ENCODE peak calls at places on chromosomes 11 and 22, in seven cellular contexts. One of them, this sample, is unnamed.
A peak's percentile ranks its signal among the peaks of the same experiment; 100 is the strongest.

GRCh38 chr11:81005595-81005994 is 1564.8 kb upstream of the TENM4 start:
- DNase-seq in DND-41: no peak
- DNase-seq in K562: no peak
- DNase-seq in neural progenitor cell: no peak
- DNase-seq in mammary epithelial cell: peak; percentile 93
- DNase-seq in GM12878: no peak
- DNase-seq in astrocyte: peak; percentile 90
- DNase-seq in this sample: peak; percentile 66

GRCh38 chr11:129865701-129866100 is 29.7 kb downstream of the NFRKB start:
- DNase-seq in DND-41: peak; percentile 42
- DNase-seq in K562: no peak
- DNase-seq in neural progenitor cell: no peak
- DNase-seq in mammary epithelial cell: no peak
- DNase-seq in GM12878: no peak
- DNase-seq in astrocyte: no peak
- DNase-seq in this sample: no peak

GRCh38 chr11:69089258-69089657 is 40.5 kb downstream of the TPCN2 start:
- DNase-seq in DND-41: no peak
- DNase-seq in K562: peak; percentile 28
- DNase-seq in neural progenitor cell: no peak
- DNase-seq in mammary epithelial cell: peak; percentile 56
- DNase-seq in GM12878: no peak
- DNase-seq in astrocyte: peak; percentile 74
- DNase-seq in this sample: no peak

GRCh38 chr11:113697798-113698407 is 8.2 kb downstream of the TMPRSS5 start:
- DNase-seq in DND-41: no peak
- DNase-seq in K562: peak; percentile 40
- DNase-seq in neural progenitor cell: no peak
- DNase-seq in mammary epithelial cell: peak; percentile 11
- DNase-seq in GM12878: no peak
- DNase-seq in astrocyte: peak; percentile 36
- DNase-seq in this sample: no peak

GRCh38 chr22:48579035-48579914 is 1248.4 kb downstream of the BRD1 start:
- DNase-seq in DND-41: no peak
- DNase-seq in K562: no peak
- DNase-seq in neural progenitor cell: peak; percentile 72
- DNase-seq in mammary epithelial cell: no peak
- DNase-seq in GM12878: no peak
- DNase-seq in astrocyte: peak; percentile 66
- DNase-seq in this sample: peak; percentile 36

GRCh38 chr22:19942886-19943664 is 1.5 kb upstream of the TXNRD2 start:
- DNase-seq in DND-41: peak; percentile 48
- DNase-seq in K562: peak; percentile 74
- DNase-seq in neural progenitor cell: peak; percentile 40
- DNase-seq in mammary epithelial cell: peak; percentile 67
- DNase-seq in GM12878: no peak
- DNase-seq in astrocyte: peak; percentile 89
- DNase-seq in this sample: peak; percentile 72

GRCh38 chr22:23536821-23537345 is 43.2 kb downstream of the IGLL1 start:
- DNase-seq in DND-41: no peak
- DNase-seq in K562: no peak
- DNase-seq in neural progenitor cell: no peak
- DNase-seq in mammary epithelial cell: no peak
- DNase-seq in GM12878: no peak
- DNase-seq in astrocyte: no peak
- DNase-seq in this sample: no peak

GRCh38 chr11:68314203-68314885 is 2.0 kb downstream of the LRP5 start:
- DNase-seq in DND-41: no peak
- DNase-seq in K562: no peak
- DNase-seq in neural progenitor cell: no peak
- DNase-seq in mammary epithelial cell: no peak
- DNase-seq in GM12878: no peak
- DNase-seq in astrocyte: no peak
- DNase-seq in this sample: peak; percentile 64

GRCh38 chr22:30078320-30079311 is 1.6 kb upstream of the HORMAD2 start:
- DNase-seq in DND-41: peak; percentile 36
- DNase-seq in K562: no peak
- DNase-seq in neural progenitor cell: no peak
- DNase-seq in mammary epithelial cell: peak; percentile 38
- DNase-seq in GM12878: peak; percentile 74
- DNase-seq in astrocyte: no peak
- DNase-seq in this sample: peak; percentile 74

GRCh38 chr11:79406376-79406775 is 34.5 kb downstream of the TENM4 start:
- DNase-seq in DND-41: no peak
- DNase-seq in K562: no peak
- DNase-seq in neural progenitor cell: no peak
- DNase-seq in mammary epithelial cell: no peak
- DNase-seq in GM12878: peak; percentile 57
- DNase-seq in astrocyte: no peak
- DNase-seq in this sample: no peak

GRCh38 chr11:128587415-128587814 is at the start of gene ETS1:
- DNase-seq in DND-41: no peak
- DNase-seq in K562: no peak
- DNase-seq in neural progenitor cell: peak; percentile 49
- DNase-seq in mammary epithelial cell: peak; percentile 36
- DNase-seq in GM12878: no peak
- DNase-seq in astrocyte: no peak
- DNase-seq in this sample: no peak

GRCh38 chr22:17472886-17473285 is 90.4 kb upstream of the SLC25A18 start:
- DNase-seq in DND-41: no peak
- DNase-seq in K562: no peak
- DNase-seq in neural progenitor cell: peak; percentile 86
- DNase-seq in mammary epithelial cell: no peak
- DNase-seq in GM12878: no peak
- DNase-seq in astrocyte: no peak
- DNase-seq in this sample: no peak

GRCh38 chr11:74253361-74253760 is 58.1 kb downstream of the P4HA3 start:
- DNase-seq in DND-41: no peak
- DNase-seq in K562: no peak
- DNase-seq in neural progenitor cell: no peak
- DNase-seq in mammary epithelial cell: no peak
- DNase-seq in GM12878: no peak
- DNase-seq in astrocyte: no peak
- DNase-seq in this sample: no peak

GRCh38 chr11:114131366-114131963 is 72.0 kb downstream of the ZBTB16 start:
- DNase-seq in DND-41: no peak
- DNase-seq in K562: no peak
- DNase-seq in neural progenitor cell: no peak
- DNase-seq in mammary epithelial cell: no peak
- DNase-seq in GM12878: no peak
- DNase-seq in astrocyte: no peak
- DNase-seq in this sample: no peak

GRCh38 chr22:43270314-43270908 is 72.8 kb downstream of the SCUBE1 start:
- DNase-seq in DND-41: no peak
- DNase-seq in K562: peak; percentile 20
- DNase-seq in neural progenitor cell: peak; percentile 50
- DNase-seq in mammary epithelial cell: no peak
- DNase-seq in GM12878: no peak
- DNase-seq in astrocyte: no peak
- DNase-seq in this sample: peak; percentile 22

GRCh38 chr11:95067828-95068244 is 1.1 kb downstream of the SRSF8 start:
- DNase-seq in DND-41: no peak
- DNase-seq in K562: peak; percentile 68
- DNase-seq in neural progenitor cell: no peak
- DNase-seq in mammary epithelial cell: no peak
- DNase-seq in GM12878: no peak
- DNase-seq in astrocyte: no peak
- DNase-seq in this sample: no peak

GRCh38 chr22:37187891-37188761 is at the start of gene C1QTNF6:
- DNase-seq in DND-41: no peak
- DNase-seq in K562: no peak
- DNase-seq in neural progenitor cell: peak; percentile 86
- DNase-seq in mammary epithelial cell: peak; percentile 52
- DNase-seq in GM12878: no peak
- DNase-seq in astrocyte: no peak
- DNase-seq in this sample: peak; percentile 70

GRCh38 chr11:27405134-27405533 is 42.1 kb upstream of the CCDC34 start:
- DNase-seq in DND-41: no peak
- DNase-seq in K562: no peak
- DNase-seq in neural progenitor cell: no peak
- DNase-seq in mammary epithelial cell: no peak
- DNase-seq in GM12878: no peak
- DNase-seq in astrocyte: no peak
- DNase-seq in this sample: no peak

GRCh38 chr22:20165421-20165820 is 14.6 kb upstream of the CCDC188 start:
- DNase-seq in DND-41: no peak
- DNase-seq in K562: no peak
- DNase-seq in neural progenitor cell: no peak
- DNase-seq in mammary epithelial cell: no peak
- DNase-seq in GM12878: no peak
- DNase-seq in astrocyte: no peak
- DNase-seq in this sample: no peak

GRCh38 chr22:38715176-38715764 is 9.5 kb downstream of the GTPBP1 start:
- DNase-seq in DND-41: no peak
- DNase-seq in K562: no peak
- DNase-seq in neural progenitor cell: no peak
- DNase-seq in mammary epithelial cell: no peak
- DNase-seq in GM12878: no peak
- DNase-seq in astrocyte: no peak
- DNase-seq in this sample: peak; percentile 41

GRCh38 chr11:60841797-60842687 is at the start of gene CCDC86:
- DNase-seq in DND-41: peak; percentile 98
- DNase-seq in K562: peak; percentile 98
- DNase-seq in neural progenitor cell: peak; percentile 96
- DNase-seq in mammary epithelial cell: peak; percentile 94
- DNase-seq in GM12878: peak; percentile 78
- DNase-seq in astrocyte: peak; percentile 79
- DNase-seq in this sample: peak; percentile 98

GRCh38 chr22:41034741-41035140 is 57.7 kb upstream of the EP300 start:
- DNase-seq in DND-41: no peak
- DNase-seq in K562: no peak
- DNase-seq in neural progenitor cell: no peak
- DNase-seq in mammary epithelial cell: no peak
- DNase-seq in GM12878: no peak
- DNase-seq in astrocyte: no peak
- DNase-seq in this sample: peak; percentile 55

GRCh38 chr11:14642873-14643696 is 519 bp upstream of the PDE3B start:
- DNase-seq in DND-41: no peak
- DNase-seq in K562: peak; percentile 65
- DNase-seq in neural progenitor cell: peak; percentile 5
- DNase-seq in mammary epithelial cell: no peak
- DNase-seq in GM12878: no peak
- DNase-seq in astrocyte: no peak
- DNase-seq in this sample: no peak

GRCh38 chr22:44289429-44290171 is 23.2 kb downstream of the SHISAL1 start:
- DNase-seq in DND-41: no peak
- DNase-seq in K562: no peak
- DNase-seq in neural progenitor cell: peak; percentile 56
- DNase-seq in mammary epithelial cell: no peak
- DNase-seq in GM12878: no peak
- DNase-seq in astrocyte: peak; percentile 43
- DNase-seq in this sample: no peak

GRCh38 chr22:23565942-23566715 is 14.0 kb downstream of the IGLL1 start:
- DNase-seq in DND-41: peak; percentile 59
- DNase-seq in K562: no peak
- DNase-seq in neural progenitor cell: peak; percentile 67
- DNase-seq in mammary epithelial cell: no peak
- DNase-seq in GM12878: no peak
- DNase-seq in astrocyte: no peak
- DNase-seq in this sample: no peak

DNA sequence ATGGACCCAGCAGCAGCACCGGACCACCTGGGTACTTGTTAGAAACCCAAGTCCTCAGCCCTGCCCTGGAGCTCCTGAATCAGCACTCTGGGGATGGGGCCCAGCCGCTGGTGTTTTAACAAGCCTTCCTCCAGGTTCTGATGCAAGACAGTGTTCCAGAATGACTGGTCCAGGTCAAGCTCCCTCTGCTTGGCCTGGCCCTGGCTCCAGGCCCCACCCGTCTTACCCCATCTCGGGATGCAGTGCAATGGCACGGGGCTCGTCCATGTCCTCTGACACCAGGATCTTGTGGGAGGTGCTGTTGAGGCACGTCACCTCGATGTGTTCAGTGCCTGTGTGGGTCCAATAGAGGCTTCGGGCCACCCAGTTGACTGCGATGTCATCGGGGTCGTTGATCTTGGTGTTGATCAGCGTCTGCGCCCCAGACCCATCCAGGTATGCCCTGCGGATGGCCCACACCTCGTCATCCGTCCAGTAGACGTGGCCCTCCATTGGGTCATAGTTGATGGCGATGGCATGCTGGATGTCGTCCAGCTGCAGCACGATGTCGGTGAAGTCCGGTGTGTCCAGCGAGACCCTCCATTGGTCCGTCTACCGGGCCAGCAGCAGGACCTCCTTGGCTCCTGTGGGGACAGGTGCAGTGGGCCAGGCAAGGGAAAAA is 140.3 kb downstream of the CRYBB2 start:
- DNase-seq in DND-41: no peak
- DNase-seq in K562: no peak
- DNase-seq in neural progenitor cell: no peak
- DNase-seq in mammary epithelial cell: no peak
- DNase-seq in GM12878: no peak
- DNase-seq in astrocyte: no peak
- DNase-seq in this sample: no peak
- TF ChIP-seq EZH2 in DND-41: no peak
- TF ChIP-seq EZH2 in K562: no peak
- TF ChIP-seq EZH2 in neural progenitor cell: no peak
- TF ChIP-seq EZH2 in mammary epithelial cell: no peak
- TF ChIP-seq EZH2 in GM12878: no peak
- TF ChIP-seq EZH2 in astrocyte: no peak
- TF ChIP-seq EZH2 in this sample: no peak

GRCh38 chr11:18705651-18706281 is 7.2 kb downstream of the TMEM86A start:
- DNase-seq in DND-41: no peak
- DNase-seq in K562: no peak
- DNase-seq in neural progenitor cell: no peak
- DNase-seq in mammary epithelial cell: no peak
- DNase-seq in GM12878: no peak
- DNase-seq in astrocyte: no peak
- DNase-seq in this sample: no peak
- H3K4me3 ChIP-seq in DND-41: no peak overlapping the region
- H3K4me3 ChIP-seq in K562: no peak overlapping the region
- H3K4me3 ChIP-seq in neural progenitor cell: no peak overlapping the region
- H3K4me3 ChIP-seq in mammary epithelial cell: peak overlapping the region; percentile 30
- H3K4me3 ChIP-seq in GM12878: no peak overlapping the region
- H3K4me3 ChIP-seq in astrocyte: peak overlapping the region; percentile 37
- H3K4me3 ChIP-seq in this sample: peak overlapping the region; percentile 39

DNA sequence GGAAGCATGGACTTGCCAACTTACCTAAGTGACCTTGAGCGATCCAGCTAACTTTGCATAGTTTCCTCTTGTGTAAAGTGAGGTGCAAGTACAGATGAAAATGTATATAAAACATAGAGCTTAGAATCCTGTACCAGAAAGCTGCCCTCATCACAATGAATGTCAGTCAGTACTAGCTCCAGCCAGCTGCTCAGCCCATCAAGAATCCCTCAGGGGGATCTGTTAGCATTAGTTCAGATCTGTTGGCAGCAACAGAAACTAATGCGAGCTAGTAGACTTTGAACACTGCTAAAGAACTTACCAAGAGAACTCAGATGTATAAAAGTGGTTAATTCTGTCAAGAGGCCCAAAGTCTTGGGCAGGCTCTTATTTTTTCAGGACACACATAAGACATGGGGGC is 6.3 kb upstream of the C11orf91 start:
- DNase-seq in DND-41: no peak
- DNase-seq in K562: no peak
- DNase-seq in neural progenitor cell: no peak
- DNase-seq in mammary epithelial cell: no peak
- DNase-seq in GM12878: no peak
- DNase-seq in astrocyte: no peak
- DNase-seq in this sample: no peak
- TF ChIP-seq EZH2 in DND-41: no peak
- TF ChIP-seq EZH2 in K562: no peak
- TF ChIP-seq EZH2 in neural progenitor cell: no peak
- TF ChIP-seq EZH2 in mammary epithelial cell: no peak
- TF ChIP-seq EZH2 in GM12878: no peak
- TF ChIP-seq EZH2 in astrocyte: no peak
- TF ChIP-seq EZH2 in this sample: no peak

GRCh38 chr11:101296896-101297295 is 167.3 kb upstream of the PGR start:
- DNase-seq in DND-41: no peak
- DNase-seq in K562: no peak
- DNase-seq in neural progenitor cell: no peak
- DNase-seq in mammary epithelial cell: peak; percentile 43
- DNase-seq in GM12878: no peak
- DNase-seq in astrocyte: no peak
- DNase-seq in this sample: no peak
- H3K4me3 ChIP-seq in DND-41: no peak overlapping the region
- H3K4me3 ChIP-seq in K562: no peak overlapping the region
- H3K4me3 ChIP-seq in neural progenitor cell: no peak overlapping the region
- H3K4me3 ChIP-seq in mammary epithelial cell: no peak overlapping the region
- H3K4me3 ChIP-seq in GM12878: no peak overlapping the region
- H3K4me3 ChIP-seq in astrocyte: no peak overlapping the region
- H3K4me3 ChIP-seq in this sample: no peak overlapping the region

This sample was measured in A673.